ENCODE peak calls at places on chromosomes 1 and 21, in eight cellular contexts. L is prostate gland, X is pancreas, N is astrocyte, J is neural progenitor cell, K is PC-3, A is fibroblast of lung, Q is aorta. Y is an unnamed sample.

GRCh38 chr1:155499953-155500621 is 62.5 kb downstream of the ASH1L start:
- DNase-seq in L (peak; percentile 26), X (no peak), N (no peak), J (no peak), K (no peak), A (peak; percentile 14), Q (no peak), Y (no peak)

GRCh38 chr21:37800122-37800455 is 116.2 kb downstream of the KCNJ6 start:
- DNase-seq in L (no peak), X (no peak), N (no peak), J (no peak), K (no peak), A (no peak), Q (no peak), Y (no peak)

GRCh38 chr21:37193006-37193405 is 74.1 kb downstream of the VPS26C start:
- DNase-seq in L (no peak), X (no peak), N (no peak), J (peak; percentile 17), K (no peak), A (no peak), Q (no peak), Y (no peak)

GRCh38 chr1:212467843-212468482 is 35.2 kb downstream of the NENF start:
- DNase-seq in L (no peak), X (no peak), N (no peak), J (no peak), K (peak; percentile 33), A (no peak), Q (no peak), Y (no peak)

GRCh38 chr1:204149107-204149506 is 2.7 kb downstream of the ETNK2 start:
- DNase-seq in L (peak; percentile 46), X (no peak), N (no peak), J (no peak), K (no peak), A (no peak), Q (no peak), Y (no peak)

GRCh38 chr1:205535866-205536758 is 31.6 kb downstream of the CDK18 start:
- DNase-seq in L (no peak), X (peak; percentile 12), N (no peak), J (no peak), K (no peak), A (no peak), Q (no peak), Y (no peak)

GRCh38 chr1:221573727-221574126 is 168.2 kb downstream of the DUSP10 start:
- DNase-seq in L (no peak), X (no peak), N (no peak), J (no peak), K (no peak), A (peak; percentile 31), Q (no peak), Y (no peak)

GRCh38 chr1:200040516-200041138 is 13.1 kb downstream of the NR5A2 start:
- DNase-seq in L (no peak), X (peak; percentile 38), N (no peak), J (peak; percentile 59), K (no peak), A (peak; percentile 30), Q (no peak), Y (no peak)

GRCh38 chr1:179926494-179927205 is 28.0 kb upstream of the CEP350 start:
- DNase-seq in L (no peak), X (no peak), N (peak; percentile 59), J (no peak), K (peak; percentile 70), A (peak; percentile 49), Q (no peak), Y (no peak)

GRCh38 chr1:200894712-200895447 is at the start of gene INAVA:
- DNase-seq in L (peak; percentile 78), X (peak; percentile 69), N (no peak), J (no peak), K (peak; percentile 99), A (no peak), Q (peak; percentile 33), Y (no peak)

GRCh38 chr1:3237994-3238704 is 169.1 kb downstream of the PRDM16 start:
- DNase-seq in L (no peak), X (no peak), N (no peak), J (no peak), K (no peak), A (no peak), Q (peak; percentile 75), Y (no peak)

GRCh38 chr1:26787706-26788514 is at the start of gene PIGV:
- DNase-seq in L (peak; percentile 79), X (peak; percentile 85), N (peak; percentile 48), J (peak; percentile 95), K (peak; percentile 79), A (peak; percentile 79), Q (peak; percentile 93), Y (peak; percentile 89)
- H3K4me1 ChIP-seq in L (peaks cover 12% of the 10 kb centered on the region), X (peaks cover 24% of the 10 kb centered on the region), N (peaks cover 55% of the 10 kb centered on the region), J (peaks cover 33% of the 10 kb centered on the region), K (peaks cover 50% of the 10 kb centered on the region), A (peaks cover 34% of the 10 kb centered on the region), Q (no peaks in the 10 kb centered on the region), Y (peaks cover 23% of the 10 kb centered on the region)

GRCh38 chr1:54290443-54291184 is 90.6 kb downstream of the MRPL37 start:
- DNase-seq in L (peak; percentile 63), X (no peak), N (peak; percentile 47), J (no peak), K (no peak), A (peak; percentile 62), Q (no peak), Y (no peak)

GRCh38 chr1:54292015-54292739 is 92.2 kb downstream of the MRPL37 start:
- DNase-seq in L (no peak), X (no peak), N (no peak), J (no peak), K (no peak), A (no peak), Q (no peak), Y (no peak)

GRCh38 chr1:54289939-54290233 is 89.9 kb downstream of the MRPL37 start:
- DNase-seq in L (no peak), X (no peak), N (no peak), J (no peak), K (no peak), A (no peak), Q (no peak), Y (no peak)

GRCh38 chr1:54289061-54289938 is 89.3 kb downstream of the MRPL37 start:
- DNase-seq in L (no peak), X (no peak), N (no peak), J (peak; percentile 43), K (no peak), A (no peak), Q (no peak), Y (no peak)

GRCh38 chr1:54291276-54292014 is 91.5 kb downstream of the MRPL37 start:
- DNase-seq in L (no peak), X (no peak), N (no peak), J (no peak), K (no peak), A (no peak), Q (no peak), Y (no peak)
- H3K4me1 ChIP-seq in L (peaks cover 41% of the 10 kb centered on the region), X (no peaks in the 10 kb centered on the region), N (peaks cover 15% of the 10 kb centered on the region), J (peaks cover 52% of the 10 kb centered on the region), K (no peaks in the 10 kb centered on the region), A (peaks cover 15% of the 10 kb centered on the region), Q (peaks cover 24% of the 10 kb centered on the region), Y (peaks cover 66% of the 10 kb centered on the region)

GRCh38 chr1:23422313-23422877 is 2.2 kb downstream of the TCEA3 start:
- DNase-seq in L (peak; percentile 68), X (peak; percentile 85), N (peak; percentile 67), J (no peak), K (peak; percentile 68), A (peak; percentile 82), Q (peak; percentile 91), Y (peak; percentile 83)
- H3K4me1 ChIP-seq in L (peaks cover 6% of the 10 kb centered on the region), X (peaks cover 43% of the 10 kb centered on the region), N (peaks cover 17% of the 10 kb centered on the region), J (peaks cover 21% of the 10 kb centered on the region), K (peaks cover 23% of the 10 kb centered on the region), A (peaks cover 11% of the 10 kb centered on the region), Q (no peaks in the 10 kb centered on the region), Y (peaks cover 21% of the 10 kb centered on the region)

GRCh38 chr1:195113471-195113870 is 1494.8 kb downstream of the KCNT2 start:
- DNase-seq in L (no peak), X (no peak), N (no peak), J (no peak), K (no peak), A (peak; percentile 23), Q (no peak), Y (no peak)
- H3K4me1 ChIP-seq in L (no peaks in the 10 kb centered on the region), X (no peaks in the 10 kb centered on the region), N (no peaks in the 10 kb centered on the region), J (no peaks in the 10 kb centered on the region), K (no peaks in the 10 kb centered on the region), A (no peaks in the 10 kb centered on the region), Q (no peaks in the 10 kb centered on the region), Y (no peaks in the 10 kb centered on the region)

GRCh38 chr1:116375165-116375883 is 2.3 kb downstream of the ATP1A1 start:
- DNase-seq in L (no peak), X (no peak), N (no peak), J (no peak), K (peak; percentile 32), A (no peak), Q (no peak), Y (no peak)
- H3K4me1 ChIP-seq in L (peaks cover 8% of the 10 kb centered on the region), X (peaks cover 28% of the 10 kb centered on the region), N (peaks cover 55% of the 10 kb centered on the region), J (peaks cover 53% of the 10 kb centered on the region), K (peaks cover 57% of the 10 kb centered on the region), A (peaks cover 26% of the 10 kb centered on the region), Q (peaks cover 15% of the 10 kb centered on the region), Y (peaks cover 19% of the 10 kb centered on the region)

DNA sequence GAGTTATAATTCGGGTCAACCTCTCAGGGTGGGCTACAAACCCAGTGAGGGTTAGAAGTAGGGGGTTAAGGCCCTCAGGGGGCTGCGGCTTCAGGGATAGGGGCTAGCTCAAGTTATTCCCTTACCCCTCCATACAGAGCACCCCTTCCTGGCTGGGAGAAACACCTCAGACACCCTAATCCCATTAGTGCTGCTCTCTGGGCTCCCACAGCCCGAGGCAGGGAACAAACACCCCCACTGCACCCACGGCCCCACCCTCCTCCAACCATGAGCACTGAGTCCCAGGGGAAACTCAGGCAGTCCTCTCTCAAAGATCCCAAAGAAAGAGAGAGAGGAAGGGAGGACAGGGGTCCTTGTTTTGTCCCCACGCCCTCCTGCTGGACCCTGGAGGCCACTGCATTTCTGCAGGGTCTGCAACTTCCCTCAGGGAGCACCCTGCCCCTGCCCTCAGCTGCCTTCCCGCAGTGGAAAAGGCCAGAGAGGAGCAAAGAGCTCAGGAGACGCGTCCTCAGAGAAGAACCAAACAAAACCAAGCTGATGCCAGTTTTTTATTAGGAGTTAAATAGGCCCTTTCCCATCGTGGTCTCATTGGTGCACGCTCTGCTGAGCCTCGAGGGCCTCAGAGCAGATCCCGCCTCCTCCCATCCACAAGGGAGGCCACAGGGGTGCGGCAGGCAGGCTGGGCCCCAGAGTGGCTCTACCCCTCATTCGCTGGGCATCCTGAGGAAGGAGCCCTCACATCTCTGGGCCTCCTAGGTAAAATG is 1.4 kb upstream of the S100A4 start:
- DNase-seq in L (no peak), X (no peak), N (no peak), J (no peak), K (no peak), A (no peak), Q (peak; percentile 41), Y (peak; percentile 9)
- H3K4me1 ChIP-seq in L (no peaks in the 10 kb centered on the region), X (peaks cover 5% of the 10 kb centered on the region), N (peaks cover 40% of the 10 kb centered on the region), J (peaks cover 30% of the 10 kb centered on the region), K (peaks cover 53% of the 10 kb centered on the region), A (peaks cover 38% of the 10 kb centered on the region), Q (no peaks in the 10 kb centered on the region), Y (peaks cover 29% of the 10 kb centered on the region)

DNA sequence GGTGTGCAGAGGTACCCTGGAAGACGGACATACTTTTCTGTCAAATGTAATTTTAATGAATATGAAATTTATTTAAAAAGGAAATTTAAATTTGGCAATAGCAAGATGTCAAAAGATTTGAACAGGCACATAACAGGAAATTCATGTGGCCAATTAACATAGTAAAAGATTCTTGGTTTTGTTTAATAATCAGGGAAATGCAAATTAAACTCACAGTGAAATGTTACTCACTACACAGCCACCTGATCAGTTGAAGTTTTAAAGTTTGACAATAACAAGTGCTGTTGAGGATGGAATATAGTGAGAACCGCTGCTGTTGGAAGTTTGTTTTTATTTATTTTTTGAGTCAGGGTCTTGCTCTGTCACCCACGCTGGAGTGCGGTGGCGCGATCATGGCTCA is 63.9 kb downstream of the TEX35 start:
- DNase-seq in L (no peak), X (no peak), N (no peak), J (no peak), K (no peak), A (no peak), Q (no peak), Y (no peak)
- H3K4me1 ChIP-seq in L (no peaks in the 10 kb centered on the region), X (no peaks in the 10 kb centered on the region), N (peaks cover 4% of the 10 kb centered on the region), J (peaks cover 41% of the 10 kb centered on the region), K (no peaks in the 10 kb centered on the region), A (no peaks in the 10 kb centered on the region), Q (no peaks in the 10 kb centered on the region), Y (peaks cover 7% of the 10 kb centered on the region)